ENCODE peak calls at places on chromosomes 6 and 20, in five cellular contexts. I is H1, S is H9, L is IMR-90, K is mesendoderm. R is an unnamed sample. For H3K4me1, the result is how much of the 10 kb centered on the place peaks cover.

GRCh38 chr20:35601021-35601973 is 14.3 kb upstream of the SPAG4 start:
- DNase-seq in I (peak), S (peak), L (peak), K (peak), R (peak)

GRCh38 chr6:96900873-96901272 is 3.2 kb upstream of the NDUFAF4 start:
- DNase-seq in I (no peak), S (no peak), L (no peak), K (no peak), R (no peak)

GRCh38 chr20:12729326-12729725 is 279.4 kb upstream of the SPTLC3 start:
- DNase-seq in I (no peak), S (no peak), L (no peak), K (no peak), R (no peak)

GRCh38 chr6:113476937-113477839 is 380.0 kb upstream of the MARCKS start:
- DNase-seq in I (no peak), S (no peak), L (peak), K (no peak), R (no peak)

GRCh38 chr6:67201563-67201962 is 1433.5 kb upstream of the ADGRB3 start:
- DNase-seq in I (no peak), S (no peak), L (no peak), K (no peak), R (no peak)

GRCh38 chr6:11763460-11764249 is 14.9 kb downstream of the ADTRP start:
- DNase-seq in I (no peak), S (no peak), L (no peak), K (no peak), R (peak)

GRCh38 chr20:38685271-38685670 is 39.0 kb upstream of the SLC32A1 start:
- DNase-seq in I (no peak), S (no peak), L (no peak), K (no peak), R (no peak)

GRCh38 chr20:9015984-9016324 is 52.9 kb upstream of the PLCB4 start:
- DNase-seq in I (no peak), S (no peak), L (peak), K (peak), R (no peak)

GRCh38 chr6:54860739-54861138 is 14.2 kb downstream of the FAM83B start:
- DNase-seq in I (no peak), S (no peak), L (peak), K (no peak), R (no peak)

GRCh38 chr6:149012040-149012545 is 265.3 kb downstream of the UST start:
- DNase-seq in I (no peak), S (no peak), L (peak), K (peak), R (no peak)

GRCh38 chr6:136751478-136751956 is 40.8 kb downstream of the MAP3K5 start:
- DNase-seq in I (no peak), S (no peak), L (peak), K (no peak), R (no peak)

GRCh38 chr6:12348530-12349511 is 58.7 kb downstream of the EDN1 start:
- DNase-seq in I (no peak), S (no peak), L (peak), K (peak), R (no peak)

GRCh38 chr6:142696123-142696522 is 248.9 kb downstream of the HIVEP2 start:
- DNase-seq in I (no peak), S (no peak), L (no peak), K (no peak), R (no peak)

GRCh38 chr6:157054531-157054979 is 268.8 kb downstream of the TMEM242 start:
- DNase-seq in I (no peak), S (no peak), L (no peak), K (no peak), R (no peak)

GRCh38 chr6:90892271-90892670 is 305.4 kb upstream of the MAP3K7 start:
- DNase-seq in I (no peak), S (no peak), L (no peak), K (peak), R (no peak)

GRCh38 chr6:129859524-129859923 is 1.6 kb downstream of the TMEM244 start:
- DNase-seq in I (no peak), S (no peak), L (peak), K (no peak), R (no peak)

GRCh38 chr20:33653900-33654596 is 8.1 kb upstream of the C20orf144 start:
- DNase-seq in I (no peak), S (peak), L (no peak), K (peak), R (no peak)

GRCh38 chr6:163865380-163865779 is 450.9 kb downstream of the QKI start:
- DNase-seq in I (no peak), S (no peak), L (no peak), K (no peak), R (no peak)

GRCh38 chr6:93366506-93366905 is 52.9 kb downstream of the EPHA7 start:
- DNase-seq in I (no peak), S (no peak), L (no peak), K (no peak), R (no peak)

GRCh38 chr6:170444056-170444505 is 109.0 kb downstream of the PSMB1 start:
- DNase-seq in I (no peak), S (peak), L (no peak), K (no peak), R (no peak)

DNA sequence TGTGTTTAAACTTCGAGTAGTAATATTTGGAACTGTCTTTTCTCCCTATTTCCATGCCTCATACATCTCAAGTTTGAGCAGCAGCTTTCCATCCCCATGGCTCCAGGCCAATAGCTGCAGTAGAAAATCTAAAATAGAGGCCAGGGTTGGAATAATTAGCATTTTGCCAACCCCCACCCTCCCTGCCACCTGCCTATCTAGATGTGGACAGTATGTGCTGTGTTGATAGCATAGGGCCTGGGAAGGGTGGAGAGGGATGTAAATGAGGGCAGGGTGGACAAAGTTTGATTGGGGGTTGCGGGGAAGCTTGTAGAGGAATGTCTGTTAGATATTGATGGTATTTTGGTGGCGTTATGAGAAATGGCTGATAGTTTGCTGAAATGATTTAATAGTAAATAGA is 5.6 kb downstream of the TOP1 start:
- DNase-seq in I (no peak), S (no peak), L (no peak), K (no peak), R (no peak)
- H3K23ac ChIP-seq in I (no peak), S (no peak), L (peak), K (no peak), R (peak)

GRCh38 chr6:43377710-43378229 is 8.3 kb upstream of the ZNF318 start:
- DNase-seq in I (no peak), S (no peak), L (no peak), K (no peak), R (no peak)
- H3K4me1 ChIP-seq in I (under half), S (under half), L (under half), K (under half), R (under half)

DNA sequence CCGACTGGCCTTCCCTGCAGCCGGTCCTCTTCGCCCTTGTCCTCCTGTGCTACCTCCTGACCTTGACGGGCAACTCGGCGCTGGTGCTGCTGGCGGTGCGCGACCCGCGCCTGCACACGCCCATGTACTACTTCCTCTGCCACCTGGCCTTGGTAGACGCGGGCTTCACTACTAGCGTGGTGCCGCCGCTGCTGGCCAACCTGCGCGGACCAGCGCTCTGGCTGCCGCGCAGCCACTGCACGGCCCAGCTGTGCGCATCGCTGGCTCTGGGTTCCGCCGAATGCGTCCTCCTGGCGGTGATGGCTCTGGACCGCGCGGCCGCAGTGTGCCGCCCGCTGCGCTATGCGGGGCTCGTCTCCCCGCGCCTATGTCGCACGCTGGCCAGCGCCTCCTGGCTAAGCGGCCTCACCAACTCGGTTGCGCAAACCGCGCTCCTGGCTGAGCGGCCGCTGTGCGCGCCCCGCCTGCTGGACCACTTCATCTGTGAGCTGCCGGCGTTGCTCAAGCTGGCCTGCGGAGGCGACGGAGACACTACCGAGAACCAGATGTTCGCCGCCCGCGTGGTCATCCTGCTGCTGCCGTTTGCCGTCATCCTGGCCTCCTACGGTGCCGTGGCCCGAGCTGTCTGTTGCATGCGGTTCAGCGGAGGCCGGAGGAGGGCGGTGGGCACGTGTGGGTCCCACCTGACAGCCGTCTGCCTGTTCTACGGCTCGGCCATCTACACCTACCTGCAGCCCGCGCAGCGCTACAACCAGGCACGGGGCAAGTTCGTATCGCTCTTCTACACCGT is 6.1 kb downstream of the UBD start:
- DNase-seq in I (peak), S (peak), L (peak), K (peak), R (peak)
- H3K23ac ChIP-seq in I (no peak), S (no peak), L (no peak), K (peak), R (peak)

DNA sequence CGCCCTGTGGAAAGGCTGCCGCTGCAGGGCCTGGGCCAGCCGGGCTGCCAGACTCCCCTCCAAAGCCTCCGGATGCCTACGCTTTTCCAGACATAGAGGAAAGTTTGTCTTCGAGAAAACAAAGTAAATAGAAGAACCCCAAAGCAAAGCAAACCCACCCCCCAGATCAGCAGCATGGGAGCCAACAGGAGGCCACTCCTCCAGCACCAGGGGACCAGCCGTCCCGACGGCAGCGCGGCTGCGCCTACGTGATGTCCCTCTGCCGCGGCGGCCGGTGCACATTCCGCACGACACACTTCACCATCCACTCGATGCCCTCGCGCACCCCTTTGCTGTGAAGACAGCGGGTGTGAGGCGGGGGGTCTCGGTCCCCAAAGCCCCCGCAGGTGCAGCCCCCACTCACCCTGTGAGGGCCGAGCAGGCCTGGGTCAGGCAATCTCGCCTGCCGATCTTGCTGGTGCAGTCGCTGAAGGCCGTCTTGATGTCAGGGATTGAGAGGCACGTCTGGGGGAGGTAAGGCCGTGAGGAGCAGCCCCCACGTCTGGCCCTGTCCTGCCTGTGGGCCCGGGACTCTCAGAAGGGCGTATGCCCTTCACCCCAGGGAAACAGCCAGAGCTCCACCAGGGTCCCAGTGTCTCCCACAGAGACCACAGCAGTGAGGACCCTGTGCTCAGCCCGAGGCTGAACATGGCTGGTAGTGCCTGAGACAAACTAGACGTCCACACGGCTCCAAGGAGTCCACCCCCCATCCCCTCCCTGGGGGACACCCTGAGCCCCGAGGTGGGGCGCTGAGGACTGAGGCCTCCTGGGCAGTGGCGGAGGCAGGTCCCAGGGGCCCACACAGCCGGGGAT is 4.0 kb downstream of the TNFRSF6B start:
- DNase-seq in I (no peak), S (no peak), L (no peak), K (no peak), R (no peak)
- H3K4me1 ChIP-seq in I (under half), S (under half), L (under half), K (under half), R (under half)

DNA sequence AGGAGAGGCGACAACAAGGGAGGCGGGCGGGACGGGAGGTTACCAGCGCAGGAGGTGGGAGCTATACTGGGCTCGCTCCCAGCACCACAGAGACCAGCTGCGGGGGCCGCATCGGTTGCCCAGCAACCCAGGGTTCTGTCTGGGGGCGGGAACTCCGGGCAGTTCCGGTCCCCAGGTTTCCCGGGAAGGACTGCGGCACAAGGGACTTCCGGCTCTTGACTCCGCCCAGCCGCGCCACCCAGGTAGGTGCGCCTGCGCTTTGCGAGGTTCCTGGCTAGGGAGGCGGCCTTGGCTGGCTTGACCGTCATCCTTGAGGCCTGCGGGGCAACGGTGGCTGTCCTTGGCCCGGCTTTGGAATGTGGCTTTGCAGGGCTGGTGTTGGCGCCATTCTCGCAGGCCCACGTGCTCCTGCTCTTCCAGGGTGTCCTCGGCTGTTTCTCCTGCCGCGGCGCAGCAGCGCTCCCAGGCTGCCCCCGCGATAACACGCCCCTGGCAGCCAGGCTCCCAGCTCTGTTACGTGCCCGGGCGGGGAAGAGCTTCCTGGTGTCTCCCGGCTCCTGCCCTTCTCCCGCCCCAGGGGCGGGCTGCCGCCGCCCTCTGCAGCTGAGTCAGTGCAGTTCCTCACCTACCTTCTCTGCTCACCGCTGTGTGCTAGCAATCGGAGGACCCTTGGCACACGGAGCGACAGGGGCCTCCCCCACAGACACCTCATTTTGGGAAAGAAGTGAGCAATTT is at the start of gene RSPH3:
- DNase-seq in I (peak), S (peak), L (peak), K (peak), R (peak)
- H3K23ac ChIP-seq in I (no peak), S (no peak), L (peak), K (peak), R (peak)

GRCh38 chr20:50151034-50151743 is 2.3 kb downstream of the PEDS1 start:
- DNase-seq in I (no peak), S (no peak), L (no peak), K (peak), R (no peak)
- H3K4me1 ChIP-seq in I (under half), S (under half), L (under half), K (under half), R (under half)

R was measured in neuronal stem cell.